ENCODE peak calls at places on chromosome 19, in seven cellular contexts. One of them, this sample, is unnamed.

GRCh38 chr19:1935484-1936208 is 5.3 kb upstream of the CSNK1G2 start:
- DNase-seq in K562: peak; percentile 58
- DNase-seq in AG10803: peak; percentile 34
- DNase-seq in AG09309: no peak
- DNase-seq in CD4-positive, CD25-positive, alpha-beta regulatory T cell: peak; percentile 60
- DNase-seq in fibroblast of mammary gland: peak; percentile 52
- DNase-seq in cardiac muscle cell: no peak
- DNase-seq in this sample: no peak

GRCh38 chr19:28727133-28727834 is 485.7 kb downstream of the UQCRFS1 start:
- DNase-seq in K562: peak; percentile 93
- DNase-seq in AG10803: no peak
- DNase-seq in AG09309: no peak
- DNase-seq in CD4-positive, CD25-positive, alpha-beta regulatory T cell: no peak
- DNase-seq in fibroblast of mammary gland: peak; percentile 7
- DNase-seq in cardiac muscle cell: peak; percentile 66
- DNase-seq in this sample: no peak

GRCh38 chr19:3509566-3509989 is 3.5 kb downstream of the FZR1 start:
- DNase-seq in K562: no peak
- DNase-seq in AG10803: peak; percentile 33
- DNase-seq in AG09309: no peak
- DNase-seq in CD4-positive, CD25-positive, alpha-beta regulatory T cell: no peak
- DNase-seq in fibroblast of mammary gland: peak; percentile 72
- DNase-seq in cardiac muscle cell: no peak
- DNase-seq in this sample: no peak

GRCh38 chr19:16244091-16244490 is 46.4 kb downstream of the AP1M1 start:
- DNase-seq in K562: no peak
- DNase-seq in AG10803: peak; percentile 79
- DNase-seq in AG09309: no peak
- DNase-seq in CD4-positive, CD25-positive, alpha-beta regulatory T cell: peak; percentile 53
- DNase-seq in fibroblast of mammary gland: peak; percentile 21
- DNase-seq in cardiac muscle cell: no peak
- DNase-seq in this sample: peak; percentile 26

GRCh38 chr19:39480337-39481228 is at the start of gene TIMM50:
- DNase-seq in K562: peak; percentile 94
- DNase-seq in AG10803: peak; percentile 89
- DNase-seq in AG09309: peak; percentile 47
- DNase-seq in CD4-positive, CD25-positive, alpha-beta regulatory T cell: peak; percentile 96
- DNase-seq in fibroblast of mammary gland: peak; percentile 89
- DNase-seq in cardiac muscle cell: peak; percentile 100
- DNase-seq in this sample: peak; percentile 59

GRCh38 chr19:55986487-55986886 is at the start of gene NLRP5:
- DNase-seq in K562: no peak
- DNase-seq in AG10803: no peak
- DNase-seq in AG09309: no peak
- DNase-seq in CD4-positive, CD25-positive, alpha-beta regulatory T cell: no peak
- DNase-seq in fibroblast of mammary gland: no peak
- DNase-seq in cardiac muscle cell: no peak
- DNase-seq in this sample: no peak

GRCh38 chr19:42132851-42133528 is 744 bp upstream of the POU2F2 start:
- DNase-seq in K562: peak; percentile 89
- DNase-seq in AG10803: peak; percentile 41
- DNase-seq in AG09309: no peak
- DNase-seq in CD4-positive, CD25-positive, alpha-beta regulatory T cell: peak; percentile 86
- DNase-seq in fibroblast of mammary gland: no peak
- DNase-seq in cardiac muscle cell: peak; percentile 70
- DNase-seq in this sample: no peak

GRCh38 chr19:14073232-14073924 is 792 bp downstream of the MISP3 start:
- DNase-seq in K562: peak; percentile 84
- DNase-seq in AG10803: peak; percentile 79
- DNase-seq in AG09309: peak; percentile 31
- DNase-seq in CD4-positive, CD25-positive, alpha-beta regulatory T cell: peak; percentile 85
- DNase-seq in fibroblast of mammary gland: peak; percentile 76
- DNase-seq in cardiac muscle cell: peak; percentile 86
- DNase-seq in this sample: no peak

GRCh38 chr19:13598098-13598497 is 91.8 kb upstream of the CACNA1A start:
- DNase-seq in K562: no peak
- DNase-seq in AG10803: no peak
- DNase-seq in AG09309: no peak
- DNase-seq in CD4-positive, CD25-positive, alpha-beta regulatory T cell: no peak
- DNase-seq in fibroblast of mammary gland: no peak
- DNase-seq in cardiac muscle cell: no peak
- DNase-seq in this sample: no peak

GRCh38 chr19:27671876-27672275 is 1541.1 kb downstream of the UQCRFS1 start:
- DNase-seq in K562: no peak
- DNase-seq in AG10803: no peak
- DNase-seq in AG09309: no peak
- DNase-seq in CD4-positive, CD25-positive, alpha-beta regulatory T cell: no peak
- DNase-seq in fibroblast of mammary gland: no peak
- DNase-seq in cardiac muscle cell: no peak
- DNase-seq in this sample: no peak

GRCh38 chr19:41327499-41328156 is 17.7 kb downstream of the CCDC97 start:
- DNase-seq in K562: no peak
- DNase-seq in AG10803: no peak
- DNase-seq in AG09309: no peak
- DNase-seq in CD4-positive, CD25-positive, alpha-beta regulatory T cell: peak; percentile 93
- DNase-seq in fibroblast of mammary gland: peak; percentile 42
- DNase-seq in cardiac muscle cell: no peak
- DNase-seq in this sample: no peak

GRCh38 chr19:48341006-48341405 is 15.7 kb downstream of the EMP3 start:
- DNase-seq in K562: no peak
- DNase-seq in AG10803: no peak
- DNase-seq in AG09309: no peak
- DNase-seq in CD4-positive, CD25-positive, alpha-beta regulatory T cell: no peak
- DNase-seq in fibroblast of mammary gland: peak; percentile 59
- DNase-seq in cardiac muscle cell: no peak
- DNase-seq in this sample: no peak

GRCh38 chr19:35777411-35777841 is 2.1 kb downstream of the ARHGAP33 start:
- DNase-seq in K562: no peak
- DNase-seq in AG10803: no peak
- DNase-seq in AG09309: no peak
- DNase-seq in CD4-positive, CD25-positive, alpha-beta regulatory T cell: no peak
- DNase-seq in fibroblast of mammary gland: no peak
- DNase-seq in cardiac muscle cell: no peak
- DNase-seq in this sample: no peak

GRCh38 chr19:38836438-38837303 is 5.1 kb upstream of the ECH1 start:
- DNase-seq in K562: no peak
- DNase-seq in AG10803: no peak
- DNase-seq in AG09309: no peak
- DNase-seq in CD4-positive, CD25-positive, alpha-beta regulatory T cell: no peak
- DNase-seq in fibroblast of mammary gland: no peak
- DNase-seq in cardiac muscle cell: no peak
- DNase-seq in this sample: no peak

GRCh38 chr19:3062165-3063105 is at the start of gene TLE5:
- DNase-seq in K562: peak; percentile 85
- DNase-seq in AG10803: peak; percentile 60
- DNase-seq in AG09309: no peak
- DNase-seq in CD4-positive, CD25-positive, alpha-beta regulatory T cell: peak; percentile 82
- DNase-seq in fibroblast of mammary gland: no peak
- DNase-seq in cardiac muscle cell: peak; percentile 73
- DNase-seq in this sample: no peak

GRCh38 chr19:38395381-38396127 is 7.1 kb downstream of the SPRED3 start:
- DNase-seq in K562: no peak
- DNase-seq in AG10803: no peak
- DNase-seq in AG09309: no peak
- DNase-seq in CD4-positive, CD25-positive, alpha-beta regulatory T cell: peak; percentile 83
- DNase-seq in fibroblast of mammary gland: no peak
- DNase-seq in cardiac muscle cell: no peak
- DNase-seq in this sample: no peak

GRCh38 chr19:2271516-2272103 is 10.4 kb downstream of the PEAK3 start:
- DNase-seq in K562: no peak
- DNase-seq in AG10803: peak; percentile 82
- DNase-seq in AG09309: no peak
- DNase-seq in CD4-positive, CD25-positive, alpha-beta regulatory T cell: no peak
- DNase-seq in fibroblast of mammary gland: peak; percentile 94
- DNase-seq in cardiac muscle cell: no peak
- DNase-seq in this sample: no peak

GRCh38 chr19:32195706-32196610 is 149.5 kb upstream of the ZNF507 start:
- DNase-seq in K562: no peak
- DNase-seq in AG10803: no peak
- DNase-seq in AG09309: no peak
- DNase-seq in CD4-positive, CD25-positive, alpha-beta regulatory T cell: no peak
- DNase-seq in fibroblast of mammary gland: no peak
- DNase-seq in cardiac muscle cell: no peak
- DNase-seq in this sample: no peak

GRCh38 chr19:54155694-54156093 is 3.8 kb downstream of the LENG1 start:
- DNase-seq in K562: no peak
- DNase-seq in AG10803: no peak
- DNase-seq in AG09309: no peak
- DNase-seq in CD4-positive, CD25-positive, alpha-beta regulatory T cell: no peak
- DNase-seq in fibroblast of mammary gland: no peak
- DNase-seq in cardiac muscle cell: no peak
- DNase-seq in this sample: no peak

GRCh38 chr19:40054632-40055031 is 1.4 kb downstream of the ZNF780B start:
- DNase-seq in K562: no peak
- DNase-seq in AG10803: no peak
- DNase-seq in AG09309: no peak
- DNase-seq in CD4-positive, CD25-positive, alpha-beta regulatory T cell: no peak
- DNase-seq in fibroblast of mammary gland: no peak
- DNase-seq in cardiac muscle cell: no peak
- DNase-seq in this sample: no peak

GRCh38 chr19:21463449-21464105 is 41.8 kb upstream of the ZNF429 start:
- DNase-seq in K562: peak; percentile 83
- DNase-seq in AG10803: no peak
- DNase-seq in AG09309: no peak
- DNase-seq in CD4-positive, CD25-positive, alpha-beta regulatory T cell: peak; percentile 46
- DNase-seq in fibroblast of mammary gland: no peak
- DNase-seq in cardiac muscle cell: peak; percentile 92
- DNase-seq in this sample: no peak

GRCh38 chr19:29672933-29673336 is 7.7 kb downstream of the PLEKHF1 start:
- DNase-seq in K562: no peak
- DNase-seq in AG10803: no peak
- DNase-seq in AG09309: no peak
- DNase-seq in CD4-positive, CD25-positive, alpha-beta regulatory T cell: peak; percentile 94
- DNase-seq in fibroblast of mammary gland: no peak
- DNase-seq in cardiac muscle cell: no peak
- DNase-seq in this sample: no peak

GRCh38 chr19:2814426-2814825 is 5.2 kb upstream of the ZNF554 start:
- DNase-seq in K562: no peak
- DNase-seq in AG10803: no peak
- DNase-seq in AG09309: no peak
- DNase-seq in CD4-positive, CD25-positive, alpha-beta regulatory T cell: no peak
- DNase-seq in fibroblast of mammary gland: no peak
- DNase-seq in cardiac muscle cell: no peak
- DNase-seq in this sample: no peak

GRCh38 chr19:38221919-38222828 is 1.8 kb downstream of the DPF1 start:
- DNase-seq in K562: no peak
- DNase-seq in AG10803: no peak
- DNase-seq in AG09309: no peak
- DNase-seq in CD4-positive, CD25-positive, alpha-beta regulatory T cell: no peak
- DNase-seq in fibroblast of mammary gland: no peak
- DNase-seq in cardiac muscle cell: no peak
- DNase-seq in this sample: no peak

GRCh38 chr19:45681391-45682015 is 10.2 kb downstream of the SNRPD2 start:
- DNase-seq in K562: peak; percentile 84
- DNase-seq in AG10803: peak; percentile 76
- DNase-seq in AG09309: no peak
- DNase-seq in CD4-positive, CD25-positive, alpha-beta regulatory T cell: peak; percentile 91
- DNase-seq in fibroblast of mammary gland: peak; percentile 67
- DNase-seq in cardiac muscle cell: peak; percentile 77
- DNase-seq in this sample: no peak
- H3K4me3 ChIP-seq in K562: peak overlapping the region; percentile 20
- H3K4me3 ChIP-seq in AG10803: peak overlapping the region; percentile 55
- H3K4me3 ChIP-seq in AG09309: peak overlapping the region; percentile 41
- H3K4me3 ChIP-seq in CD4-positive, CD25-positive, alpha-beta regulatory T cell: peak overlapping the region; percentile 44
- H3K4me3 ChIP-seq in fibroblast of mammary gland: peak overlapping the region; percentile 40
- H3K4me3 ChIP-seq in cardiac muscle cell: no peak overlapping the region
- H3K4me3 ChIP-seq in this sample: peak overlapping the region; percentile 39

GRCh38 chr19:17340302-17340870 is 3.0 kb downstream of the GTPBP3 start:
- DNase-seq in K562: no peak
- DNase-seq in AG10803: no peak
- DNase-seq in AG09309: no peak
- DNase-seq in CD4-positive, CD25-positive, alpha-beta regulatory T cell: no peak
- DNase-seq in fibroblast of mammary gland: no peak
- DNase-seq in cardiac muscle cell: no peak
- DNase-seq in this sample: no peak
- H3K4me3 ChIP-seq in K562: no peak overlapping the region
- H3K4me3 ChIP-seq in AG10803: no peak overlapping the region
- H3K4me3 ChIP-seq in AG09309: no peak overlapping the region
- H3K4me3 ChIP-seq in CD4-positive, CD25-positive, alpha-beta regulatory T cell: no peak overlapping the region
- H3K4me3 ChIP-seq in fibroblast of mammary gland: no peak overlapping the region
- H3K4me3 ChIP-seq in cardiac muscle cell: no peak overlapping the region
- H3K4me3 ChIP-seq in this sample: no peak overlapping the region

GRCh38 chr19:677201-677600 is 1.0 kb downstream of the FSTL3 start:
- DNase-seq in K562: no peak
- DNase-seq in AG10803: peak; percentile 82
- DNase-seq in AG09309: peak; percentile 25
- DNase-seq in CD4-positive, CD25-positive, alpha-beta regulatory T cell: no peak
- DNase-seq in fibroblast of mammary gland: peak; percentile 85
- DNase-seq in cardiac muscle cell: no peak
- DNase-seq in this sample: no peak
- H3K4me3 ChIP-seq in K562: no peak overlapping the region
- H3K4me3 ChIP-seq in AG10803: peak overlapping the region; percentile 86
- H3K4me3 ChIP-seq in AG09309: peak overlapping the region; percentile 80
- H3K4me3 ChIP-seq in CD4-positive, CD25-positive, alpha-beta regulatory T cell: no peak overlapping the region
- H3K4me3 ChIP-seq in fibroblast of mammary gland: peak overlapping the region; percentile 79
- H3K4me3 ChIP-seq in cardiac muscle cell: no peak overlapping the region
- H3K4me3 ChIP-seq in this sample: peak overlapping the region; percentile 74

GRCh38 chr19:46142294-46142693 is 5.7 kb upstream of the IGFL2 start:
- DNase-seq in K562: no peak
- DNase-seq in AG10803: no peak
- DNase-seq in AG09309: no peak
- DNase-seq in CD4-positive, CD25-positive, alpha-beta regulatory T cell: no peak
- DNase-seq in fibroblast of mammary gland: no peak
- DNase-seq in cardiac muscle cell: no peak
- DNase-seq in this sample: no peak

GRCh38 chr19:46150606-46151005 is 2.6 kb downstream of the IGFL2 start:
- DNase-seq in K562: no peak
- DNase-seq in AG10803: no peak
- DNase-seq in AG09309: no peak
- DNase-seq in CD4-positive, CD25-positive, alpha-beta regulatory T cell: no peak
- DNase-seq in fibroblast of mammary gland: no peak
- DNase-seq in cardiac muscle cell: no peak
- DNase-seq in this sample: no peak

GRCh38 chr19:46147791-46148288 is at the start of gene IGFL2:
- DNase-seq in K562: no peak
- DNase-seq in AG10803: no peak
- DNase-seq in AG09309: no peak
- DNase-seq in CD4-positive, CD25-positive, alpha-beta regulatory T cell: no peak
- DNase-seq in fibroblast of mammary gland: peak; percentile 28
- DNase-seq in cardiac muscle cell: no peak
- DNase-seq in this sample: no peak

GRCh38 chr19:46144756-46145155 is 3.3 kb upstream of the IGFL2 start:
- DNase-seq in K562: no peak
- DNase-seq in AG10803: no peak
- DNase-seq in AG09309: no peak
- DNase-seq in CD4-positive, CD25-positive, alpha-beta regulatory T cell: no peak
- DNase-seq in fibroblast of mammary gland: no peak
- DNase-seq in cardiac muscle cell: no peak
- DNase-seq in this sample: no peak

DNA sequence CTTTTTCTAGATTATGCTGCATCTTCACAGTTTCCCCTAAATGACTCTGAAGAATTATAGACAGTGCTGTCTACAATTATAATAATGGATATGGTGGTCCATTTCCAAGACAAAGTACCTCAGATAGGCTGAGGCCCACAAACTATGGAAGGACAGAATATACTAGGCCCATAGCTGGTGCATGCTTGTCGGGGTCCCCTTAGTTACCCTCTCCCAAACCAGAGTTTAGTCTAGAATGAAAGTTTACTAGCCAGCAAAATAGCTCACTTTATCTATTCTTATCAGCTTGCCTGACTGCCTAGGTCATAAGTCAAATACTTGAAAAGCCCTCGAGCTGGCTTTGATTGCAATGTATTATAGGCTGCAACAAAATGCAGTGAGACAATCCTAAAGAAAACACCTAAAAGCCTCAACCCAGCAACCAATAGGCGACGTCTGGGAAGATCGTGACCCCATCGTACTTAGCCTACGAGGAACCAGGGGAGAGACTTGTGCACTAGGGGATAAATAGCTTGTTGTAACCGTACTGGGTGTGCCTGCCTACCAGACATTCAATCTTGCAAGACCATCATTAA is 785 bp upstream of the IGFL2 start:
- DNase-seq in K562: no peak
- DNase-seq in AG10803: no peak
- DNase-seq in AG09309: no peak
- DNase-seq in CD4-positive, CD25-positive, alpha-beta regulatory T cell: no peak
- DNase-seq in fibroblast of mammary gland: no peak
- DNase-seq in cardiac muscle cell: no peak
- DNase-seq in this sample: no peak
- H3K4me3 ChIP-seq in K562: no peak overlapping the region
- H3K4me3 ChIP-seq in AG10803: no peak overlapping the region
- H3K4me3 ChIP-seq in AG09309: no peak overlapping the region
- H3K4me3 ChIP-seq in CD4-positive, CD25-positive, alpha-beta regulatory T cell: no peak overlapping the region
- H3K4me3 ChIP-seq in fibroblast of mammary gland: no peak overlapping the region
- H3K4me3 ChIP-seq in cardiac muscle cell: no peak overlapping the region
- H3K4me3 ChIP-seq in this sample: no peak overlapping the region

This sample was measured in BJ.